ENCODE peak calls at places on chromosome 3, in seven cellular contexts. F, A, P, G, I, R and S are unnamed samples.

GRCh38 chr3:117706037-117706436 is 996.5 kb downstream of the TUSC7 start:
- DNase-seq in F (no peak), A (no peak), P (peak; percentile 80), G (no peak), I (no peak), R (no peak), S (no peak)

GRCh38 chr3:143002083-143002712 is 828 bp downstream of the U2SURP start:
- DNase-seq in F (no peak), A (no peak), P (peak; percentile 47), G (no peak), I (no peak), R (no peak), S (no peak)

GRCh38 chr3:13141991-13142412 is 68.8 kb upstream of the IQSEC1 start:
- DNase-seq in F (no peak), A (no peak), P (peak; percentile 22), G (no peak), I (peak; percentile 53), R (no peak), S (no peak)

GRCh38 chr3:17190353-17191078 is 305.8 kb downstream of the PLCL2 start:
- DNase-seq in F (no peak), A (no peak), P (no peak), G (no peak), I (no peak), R (peak; percentile 52), S (no peak)

GRCh38 chr3:63670544-63670943 is 18.1 kb downstream of the SNTN start:
- DNase-seq in F (no peak), A (no peak), P (no peak), G (no peak), I (no peak), R (no peak), S (no peak)

GRCh38 chr3:135809038-135809437 is 156.5 kb upstream of the PPP2R3A start:
- DNase-seq in F (no peak), A (no peak), P (no peak), G (no peak), I (no peak), R (no peak), S (no peak)

GRCh38 chr3:16147226-16147625 is 27.3 kb upstream of the GALNT15 start:
- DNase-seq in F (no peak), A (no peak), P (peak; percentile 48), G (no peak), I (no peak), R (no peak), S (no peak)

GRCh38 chr3:33717616-33717865 is 513 bp downstream of the CLASP2 start:
- DNase-seq in F (peak; percentile 80), A (no peak), P (peak; percentile 62), G (peak; percentile 69), I (peak; percentile 76), R (peak; percentile 13), S (no peak)

GRCh38 chr3:45211466-45212094 is 14.5 kb downstream of the TMEM158 start:
- DNase-seq in F (no peak), A (no peak), P (no peak), G (no peak), I (no peak), R (no peak), S (no peak)

GRCh38 chr3:110126065-110126464 is 788.7 kb upstream of the DPPA4 start:
- DNase-seq in F (peak; percentile 63), A (no peak), P (no peak), G (peak; percentile 70), I (no peak), R (no peak), S (no peak)